ENCODE peak calls at places on chromosome X, in nine cellular contexts. R, U, K, P, Q, G, C, F and D are unnamed samples.

GRCh38 chrX:15468036-15468435 is 25.1 kb downstream of the PIR start:
- DNase-seq in Q (peak; percentile 64), R (peak; percentile 40), C (no peak), P (peak; percentile 78), K (no peak), F (peak; percentile 64), G (peak; percentile 12), U (no peak), D (peak; percentile 82)

GRCh38 chrX:129577473-129577872 is 37.4 kb downstream of the OCRL start:
- DNase-seq in C (no peak), F (no peak), Q (peak; percentile 85), K (no peak), G (no peak), P (peak; percentile 91), U (no peak), R (no peak), D (peak; percentile 89)

GRCh38 chrX:112266136-112266535 is 183.6 kb upstream of the TRPC5 start:
- DNase-seq in U (no peak), P (no peak), G (no peak), Q (no peak), C (no peak), K (no peak), R (no peak), F (no peak), D (peak; percentile 1)

GRCh38 chrX:46279214-46279924 is 265.9 kb downstream of the ZNF674 start:
- DNase-seq in P (peak; percentile 18), U (no peak), F (no peak), G (no peak), R (peak; percentile 91), K (no peak), C (no peak), Q (peak; percentile 13), D (peak; percentile 28)

GRCh38 chrX:47059142-47059874 is 18.9 kb upstream of the RGN start:
- DNase-seq in U (no peak), C (no peak), Q (no peak), P (no peak), G (no peak), R (no peak), F (no peak), K (no peak), D (no peak)

GRCh38 chrX:12890467-12890866 is 16.0 kb upstream of the TLR8 start:
- DNase-seq in U (no peak), F (no peak), C (no peak), Q (peak; percentile 68), G (no peak), R (no peak), P (no peak), K (peak; percentile 37), D (peak; percentile 52)

GRCh38 chrX:152876931-152877840 is 20.7 kb upstream of the ZNF185 start:
- DNase-seq in U (no peak), K (no peak), R (no peak), C (no peak), Q (no peak), F (no peak), P (no peak), G (no peak), D (no peak)

GRCh38 chrX:152943826-152944225 is 46.0 kb downstream of the ZNF185 start:
- DNase-seq in U (no peak), C (no peak), F (no peak), R (no peak), Q (no peak), P (no peak), K (no peak), G (no peak), D (no peak)

GRCh38 chrX:68462653-68463052 is 29.4 kb upstream of the OPHN1 start:
- DNase-seq in Q (peak; percentile 64), R (peak; percentile 70), G (no peak), U (no peak), C (no peak), K (peak; percentile 38), P (peak; percentile 52), F (no peak), D (peak; percentile 62)

GRCh38 chrX:10926906-10927305 is 184.2 kb upstream of the HCCS start:
- DNase-seq in U (no peak), Q (peak; percentile 33), P (no peak), C (no peak), G (no peak), F (no peak), R (no peak), K (no peak), D (peak; percentile 12)

GRCh38 chrX:24276011-24276410 is 37.9 kb downstream of the SUPT20HL2 start:
- DNase-seq in C (no peak), G (no peak), P (no peak), Q (peak; percentile 45), K (no peak), F (no peak), U (no peak), R (no peak), D (no peak)

GRCh38 chrX:104113237-104113965 is 1.1 kb downstream of the ZCCHC18 start:
- DNase-seq in R (peak; percentile 85), F (no peak), G (peak; percentile 53), Q (peak; percentile 55), P (peak; percentile 67), U (peak; percentile 29), C (peak; percentile 47), K (peak; percentile 52), D (peak; percentile 65)

GRCh38 chrX:70030242-70030823 is 19.4 kb downstream of the AWAT2 start:
- DNase-seq in K (peak; percentile 51), Q (peak; percentile 78), P (peak; percentile 71), C (no peak), F (no peak), U (peak; percentile 41), R (peak; percentile 59), G (peak; percentile 13), D (peak; percentile 67)
- H3K4me1 ChIP-seq in K (peaks cover 27% of the 10 kb centered on the region), Q (no peaks in the 10 kb centered on the region), P (no peaks in the 10 kb centered on the region), C (no peaks in the 10 kb centered on the region), F (no peaks in the 10 kb centered on the region), U (no peaks in the 10 kb centered on the region), R (no peaks in the 10 kb centered on the region), G (no peaks in the 10 kb centered on the region), D (no peaks in the 10 kb centered on the region)

GRCh38 chrX:1488141-1488540 is 35.4 kb upstream of the ASMTL start:
- DNase-seq in Q (no peak), R (no peak), G (no peak), P (no peak), U (no peak), K (no peak), C (no peak), F (no peak), D (no peak)
- H3K4me1 ChIP-seq in Q (no peaks in the 10 kb centered on the region), R (no peaks in the 10 kb centered on the region), G (no peaks in the 10 kb centered on the region), P (no peaks in the 10 kb centered on the region), U (no peaks in the 10 kb centered on the region), K (peaks cover 19% of the 10 kb centered on the region), C (no peaks in the 10 kb centered on the region), F (no peaks in the 10 kb centered on the region), D (no peaks in the 10 kb centered on the region)

GRCh38 chrX:53713987-53714579 is 27.6 kb upstream of the HUWE1 start:
- DNase-seq in F (no peak), U (no peak), P (no peak), R (no peak), C (no peak), G (no peak), Q (no peak), K (peak; percentile 59), D (no peak)
- H3K4me1 ChIP-seq in F (no peaks in the 10 kb centered on the region), U (no peaks in the 10 kb centered on the region), P (peaks cover 11% of the 10 kb centered on the region), R (peaks cover 4% of the 10 kb centered on the region), C (no peaks in the 10 kb centered on the region), G (no peaks in the 10 kb centered on the region), Q (no peaks in the 10 kb centered on the region), K (peaks cover 51% of the 10 kb centered on the region), D (peaks cover 14% of the 10 kb centered on the region)

GRCh38 chrX:4675686-4676300 is 962.3 kb upstream of the PRKX start:
- DNase-seq in C (no peak), F (no peak), Q (no peak), P (no peak), R (no peak), U (no peak), G (no peak), K (no peak), D (no peak)

GRCh38 chrX:4674028-4674782 is 960.8 kb upstream of the PRKX start:
- DNase-seq in U (no peak), K (no peak), G (no peak), C (no peak), F (no peak), Q (no peak), R (no peak), P (no peak), D (no peak)

GRCh38 chrX:4671344-4671743 is 957.9 kb upstream of the PRKX start:
- DNase-seq in Q (no peak), K (no peak), F (no peak), C (no peak), P (no peak), G (no peak), U (no peak), R (no peak), D (no peak)

GRCh38 chrX:4668802-4669536 is 955.5 kb upstream of the PRKX start:
- DNase-seq in K (no peak), U (no peak), Q (no peak), C (no peak), F (no peak), P (no peak), G (no peak), R (no peak), D (no peak)

GRCh38 chrX:4670606-4671005 is 957.2 kb upstream of the PRKX start:
- DNase-seq in U (no peak), R (no peak), C (no peak), P (no peak), F (no peak), G (no peak), K (no peak), Q (no peak), D (no peak)
- H3K4me1 ChIP-seq in U (no peaks in the 10 kb centered on the region), R (no peaks in the 10 kb centered on the region), C (no peaks in the 10 kb centered on the region), P (no peaks in the 10 kb centered on the region), F (no peaks in the 10 kb centered on the region), G (no peaks in the 10 kb centered on the region), K (no peaks in the 10 kb centered on the region), Q (no peaks in the 10 kb centered on the region), D (no peaks in the 10 kb centered on the region)

DNA sequence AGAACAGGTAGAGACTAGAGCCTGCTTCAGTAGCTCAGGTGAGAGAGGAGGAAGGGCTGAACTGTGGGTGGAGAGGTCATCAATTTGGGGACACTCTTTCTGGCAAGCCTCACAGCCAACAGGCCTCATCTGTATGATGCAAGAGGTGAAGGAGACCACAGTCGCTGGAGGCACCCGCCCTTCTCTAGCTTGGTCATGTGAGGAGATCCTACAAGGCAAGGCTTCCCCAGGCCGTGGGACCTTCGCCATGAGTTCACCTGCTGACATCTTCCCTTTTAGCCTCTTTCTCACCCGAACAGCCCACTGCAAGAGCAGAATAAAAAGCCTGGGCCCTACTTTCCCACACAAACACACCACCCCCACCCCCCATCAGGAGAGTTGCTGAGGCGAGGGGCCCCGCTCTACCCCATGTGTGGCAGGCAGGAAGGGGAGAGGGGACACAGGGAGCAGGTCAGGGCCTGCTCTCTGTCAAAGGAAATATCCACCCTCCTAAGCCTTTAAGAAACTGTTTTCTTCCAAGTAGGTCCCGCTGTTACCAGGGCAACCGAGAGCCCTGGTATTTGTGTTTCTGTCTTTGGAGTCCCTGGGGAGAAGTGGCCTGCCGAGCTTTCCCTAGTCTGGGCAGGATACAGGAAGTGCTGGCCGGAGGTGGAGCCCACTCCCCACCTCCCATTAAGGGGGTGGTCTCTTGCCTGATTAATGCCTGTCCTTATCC is 8.1 kb downstream of the RTL5 start:
- DNase-seq in G (no peak), Q (peak; percentile 66), K (no peak), R (peak; percentile 90), P (peak; percentile 22), C (no peak), U (peak; percentile 79), F (peak; percentile 74), D (no peak)
- H3K4me1 ChIP-seq in G (peaks cover 35% of the 10 kb centered on the region), Q (peaks cover 31% of the 10 kb centered on the region), K (peaks cover 77% of the 10 kb centered on the region), R (peaks cover 15% of the 10 kb centered on the region), P (peaks cover 20% of the 10 kb centered on the region), C (no peaks in the 10 kb centered on the region), U (no peaks in the 10 kb centered on the region), F (no peaks in the 10 kb centered on the region), D (peaks cover 55% of the 10 kb centered on the region)

GRCh38 chrX:21744721-21745120 is 13.2 kb downstream of the SMPX start:
- DNase-seq in Q (no peak), K (no peak), U (no peak), P (no peak), F (no peak), G (no peak), C (no peak), R (no peak), D (no peak)
- H3K4me1 ChIP-seq in Q (peaks cover 90% of the 10 kb centered on the region), K (no peaks in the 10 kb centered on the region), U (no peaks in the 10 kb centered on the region), P (no peaks in the 10 kb centered on the region), F (no peaks in the 10 kb centered on the region), G (no peaks in the 10 kb centered on the region), C (no peaks in the 10 kb centered on the region), R (peaks cover 14% of the 10 kb centered on the region), D (peaks cover 16% of the 10 kb centered on the region)